ENCODE peak calls at places on chromosome 4, in nine cellular contexts. One of them, this sample, is unnamed.

GRCh38 chr4:169810325-169811323 is 52.9 kb upstream of the HPF1 start:
- DNase-seq in vagina: no peak
- DNase-seq in breast epithelium: no peak
- DNase-seq in stomach: no peak
- DNase-seq in K562: peak; percentile 73
- DNase-seq in transverse colon: peak; percentile 10
- DNase-seq in upper lobe of left lung: no peak
- DNase-seq in HCT116: peak; percentile 84
- DNase-seq in H1: no peak
- DNase-seq in this sample: peak; percentile 66

GRCh38 chr4:142656178-142656577 is 189.9 kb downstream of the INPP4B start:
- DNase-seq in vagina: no peak
- DNase-seq in breast epithelium: no peak
- DNase-seq in stomach: no peak
- DNase-seq in K562: no peak
- DNase-seq in transverse colon: no peak
- DNase-seq in upper lobe of left lung: no peak
- DNase-seq in HCT116: peak; percentile 13
- DNase-seq in H1: peak; percentile 57
- DNase-seq in this sample: no peak

GRCh38 chr4:52780206-52780605 is 29.0 kb upstream of the ERVMER34-1 start:
- DNase-seq in vagina: no peak
- DNase-seq in breast epithelium: no peak
- DNase-seq in stomach: no peak
- DNase-seq in K562: no peak
- DNase-seq in transverse colon: no peak
- DNase-seq in upper lobe of left lung: no peak
- DNase-seq in HCT116: no peak
- DNase-seq in H1: no peak
- DNase-seq in this sample: peak; percentile 47

GRCh38 chr4:147516133-147516532 is 35.2 kb downstream of the EDNRA start:
- DNase-seq in vagina: no peak
- DNase-seq in breast epithelium: no peak
- DNase-seq in stomach: no peak
- DNase-seq in K562: no peak
- DNase-seq in transverse colon: no peak
- DNase-seq in upper lobe of left lung: no peak
- DNase-seq in HCT116: no peak
- DNase-seq in H1: no peak
- DNase-seq in this sample: no peak

GRCh38 chr4:185304944-185305690 is 90.6 kb downstream of the LRP2BP start:
- DNase-seq in vagina: no peak
- DNase-seq in breast epithelium: no peak
- DNase-seq in stomach: no peak
- DNase-seq in K562: peak; percentile 52
- DNase-seq in transverse colon: peak; percentile 16
- DNase-seq in upper lobe of left lung: no peak
- DNase-seq in HCT116: no peak
- DNase-seq in H1: peak; percentile 57
- DNase-seq in this sample: no peak

GRCh38 chr4:86307432-86307831 is 52.4 kb downstream of the MAPK10 start:
- DNase-seq in vagina: no peak
- DNase-seq in breast epithelium: no peak
- DNase-seq in stomach: no peak
- DNase-seq in K562: no peak
- DNase-seq in transverse colon: no peak
- DNase-seq in upper lobe of left lung: no peak
- DNase-seq in HCT116: no peak
- DNase-seq in H1: no peak
- DNase-seq in this sample: no peak

GRCh38 chr4:182748949-182749348 is 168.2 kb downstream of the DCTD start:
- DNase-seq in vagina: no peak
- DNase-seq in breast epithelium: no peak
- DNase-seq in stomach: no peak
- DNase-seq in K562: no peak
- DNase-seq in transverse colon: no peak
- DNase-seq in upper lobe of left lung: no peak
- DNase-seq in HCT116: no peak
- DNase-seq in H1: no peak
- DNase-seq in this sample: no peak

GRCh38 chr4:89300490-89300889 is 7.1 kb downstream of the GPRIN3 start:
- DNase-seq in vagina: no peak
- DNase-seq in breast epithelium: no peak
- DNase-seq in stomach: no peak
- DNase-seq in K562: no peak
- DNase-seq in transverse colon: no peak
- DNase-seq in upper lobe of left lung: no peak
- DNase-seq in HCT116: no peak
- DNase-seq in H1: no peak
- DNase-seq in this sample: no peak

DNA sequence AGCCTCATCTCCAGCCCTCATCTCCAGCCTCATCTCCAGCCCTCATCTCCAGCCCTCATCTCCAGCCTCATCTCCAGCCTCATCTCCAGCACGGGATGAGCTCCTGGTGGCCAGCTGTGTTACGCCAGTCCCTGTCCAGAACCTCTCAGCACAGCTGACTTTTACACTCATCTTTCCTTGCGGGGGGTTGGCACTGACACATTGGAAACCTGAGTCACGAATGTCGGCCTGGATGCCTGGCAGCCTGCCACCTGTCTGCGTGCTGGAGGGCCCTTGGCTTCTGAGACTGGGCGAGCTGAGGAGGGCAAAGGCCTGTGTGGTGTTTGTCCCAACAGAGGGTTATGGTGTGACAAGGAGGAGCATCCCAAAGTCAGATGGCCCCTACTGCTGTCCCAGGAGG is 66.1 kb upstream of the HGFAC start:
- DNase-seq in vagina: no peak
- DNase-seq in breast epithelium: no peak
- DNase-seq in stomach: no peak
- DNase-seq in K562: no peak
- DNase-seq in transverse colon: no peak
- DNase-seq in upper lobe of left lung: peak; percentile 42
- DNase-seq in HCT116: no peak
- DNase-seq in H1: no peak
- DNase-seq in this sample: no peak
- TF ChIP-seq POLR2AphosphoS5 in vagina: no peak
- TF ChIP-seq POLR2AphosphoS5 in breast epithelium: no peak
- TF ChIP-seq POLR2AphosphoS5 in stomach: no peak
- TF ChIP-seq POLR2AphosphoS5 in K562: no peak
- TF ChIP-seq POLR2AphosphoS5 in transverse colon: no peak
- TF ChIP-seq POLR2AphosphoS5 in upper lobe of left lung: no peak
- TF ChIP-seq POLR2AphosphoS5 in HCT116: no peak
- TF ChIP-seq POLR2AphosphoS5 in H1: no peak
- TF ChIP-seq POLR2AphosphoS5 in this sample: no peak

GRCh38 chr4:130336585-130337217 is 1240.7 kb downstream of the C4orf33 start:
- DNase-seq in vagina: no peak
- DNase-seq in breast epithelium: no peak
- DNase-seq in stomach: no peak
- DNase-seq in K562: no peak
- DNase-seq in transverse colon: no peak
- DNase-seq in upper lobe of left lung: no peak
- DNase-seq in HCT116: peak; percentile 26
- DNase-seq in H1: no peak
- DNase-seq in this sample: no peak

GRCh38 chr4:130333241-130333759 is 1237.3 kb downstream of the C4orf33 start:
- DNase-seq in vagina: no peak
- DNase-seq in breast epithelium: no peak
- DNase-seq in stomach: no peak
- DNase-seq in K562: no peak
- DNase-seq in transverse colon: no peak
- DNase-seq in upper lobe of left lung: no peak
- DNase-seq in HCT116: no peak
- DNase-seq in H1: no peak
- DNase-seq in this sample: no peak

DNA sequence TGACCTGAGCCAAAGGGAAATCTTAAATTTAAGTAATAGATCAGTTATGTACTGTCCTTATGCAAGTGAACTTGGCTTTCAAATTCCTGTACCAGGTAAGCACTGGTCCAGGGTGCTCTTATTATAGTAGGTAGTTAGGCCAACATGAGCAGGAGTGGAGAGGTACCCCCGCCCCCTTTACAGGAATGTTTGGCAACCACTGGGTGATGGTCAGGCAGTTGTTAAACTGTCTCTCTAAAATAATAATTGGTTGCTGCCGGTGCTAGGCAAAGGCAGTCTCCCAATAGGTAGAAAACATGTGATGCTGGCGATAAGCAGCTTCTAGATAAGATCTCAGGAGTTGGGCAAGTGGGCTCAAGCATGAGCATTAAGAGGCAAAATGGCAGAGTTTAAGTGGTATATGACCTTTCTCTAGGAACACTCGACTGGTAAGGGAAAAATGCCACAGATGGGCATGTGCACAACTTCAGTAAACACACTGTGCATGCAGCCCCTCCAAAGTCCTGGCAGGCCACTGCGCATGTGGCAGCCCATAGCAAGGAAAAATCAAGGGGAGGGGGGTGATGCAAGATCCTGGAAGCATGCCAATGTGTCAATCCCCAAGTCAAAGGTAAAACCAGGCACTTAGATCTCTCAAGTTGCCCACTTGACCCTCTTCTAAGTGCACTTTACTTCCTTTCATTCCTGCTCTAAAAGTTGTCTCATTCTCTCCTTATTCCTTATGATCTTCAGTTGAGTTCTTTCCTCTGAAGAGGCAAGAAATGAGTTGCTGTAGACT is 1239.7 kb downstream of the C4orf33 start:
- DNase-seq in vagina: no peak
- DNase-seq in breast epithelium: no peak
- DNase-seq in stomach: no peak
- DNase-seq in K562: no peak
- DNase-seq in transverse colon: no peak
- DNase-seq in upper lobe of left lung: no peak
- DNase-seq in HCT116: no peak
- DNase-seq in H1: no peak
- DNase-seq in this sample: no peak
- H3K4me1 ChIP-seq in vagina: no peaks in the 10 kb centered on the region
- H3K4me1 ChIP-seq in breast epithelium: no peaks in the 10 kb centered on the region
- H3K4me1 ChIP-seq in stomach: no peaks in the 10 kb centered on the region
- H3K4me1 ChIP-seq in K562: no peaks in the 10 kb centered on the region
- H3K4me1 ChIP-seq in transverse colon: no peaks in the 10 kb centered on the region
- H3K4me1 ChIP-seq in upper lobe of left lung: no peaks in the 10 kb centered on the region
- H3K4me1 ChIP-seq in HCT116: no peaks in the 10 kb centered on the region
- H3K4me1 ChIP-seq in H1: no peaks in the 10 kb centered on the region
- H3K4me1 ChIP-seq in this sample: no peaks in the 10 kb centered on the region

GRCh38 chr4:98928131-98928504 is 815 bp downstream of the EIF4E start:
- DNase-seq in vagina: no peak
- DNase-seq in breast epithelium: peak; percentile 56
- DNase-seq in stomach: peak; percentile 65
- DNase-seq in K562: peak; percentile 93
- DNase-seq in transverse colon: peak; percentile 75
- DNase-seq in upper lobe of left lung: no peak
- DNase-seq in HCT116: peak; percentile 64
- DNase-seq in H1: no peak
- DNase-seq in this sample: peak; percentile 79

GRCh38 chr4:98930311-98930865 is 1.5 kb upstream of the EIF4E start:
- DNase-seq in vagina: no peak
- DNase-seq in breast epithelium: no peak
- DNase-seq in stomach: no peak
- DNase-seq in K562: no peak
- DNase-seq in transverse colon: no peak
- DNase-seq in upper lobe of left lung: no peak
- DNase-seq in HCT116: no peak
- DNase-seq in H1: no peak
- DNase-seq in this sample: no peak

GRCh38 chr4:98929341-98930267 is 671 bp upstream of the EIF4E start:
- DNase-seq in vagina: no peak
- DNase-seq in breast epithelium: peak; percentile 54
- DNase-seq in stomach: peak; percentile 71
- DNase-seq in K562: peak; percentile 89
- DNase-seq in transverse colon: peak; percentile 75
- DNase-seq in upper lobe of left lung: peak; percentile 68
- DNase-seq in HCT116: peak; percentile 94
- DNase-seq in H1: peak; percentile 54
- DNase-seq in this sample: peak; percentile 33

GRCh38 chr4:98932539-98932938 is 3.6 kb upstream of the EIF4E start:
- DNase-seq in vagina: no peak
- DNase-seq in breast epithelium: no peak
- DNase-seq in stomach: no peak
- DNase-seq in K562: no peak
- DNase-seq in transverse colon: no peak
- DNase-seq in upper lobe of left lung: no peak
- DNase-seq in HCT116: no peak
- DNase-seq in H1: no peak
- DNase-seq in this sample: no peak

DNA sequence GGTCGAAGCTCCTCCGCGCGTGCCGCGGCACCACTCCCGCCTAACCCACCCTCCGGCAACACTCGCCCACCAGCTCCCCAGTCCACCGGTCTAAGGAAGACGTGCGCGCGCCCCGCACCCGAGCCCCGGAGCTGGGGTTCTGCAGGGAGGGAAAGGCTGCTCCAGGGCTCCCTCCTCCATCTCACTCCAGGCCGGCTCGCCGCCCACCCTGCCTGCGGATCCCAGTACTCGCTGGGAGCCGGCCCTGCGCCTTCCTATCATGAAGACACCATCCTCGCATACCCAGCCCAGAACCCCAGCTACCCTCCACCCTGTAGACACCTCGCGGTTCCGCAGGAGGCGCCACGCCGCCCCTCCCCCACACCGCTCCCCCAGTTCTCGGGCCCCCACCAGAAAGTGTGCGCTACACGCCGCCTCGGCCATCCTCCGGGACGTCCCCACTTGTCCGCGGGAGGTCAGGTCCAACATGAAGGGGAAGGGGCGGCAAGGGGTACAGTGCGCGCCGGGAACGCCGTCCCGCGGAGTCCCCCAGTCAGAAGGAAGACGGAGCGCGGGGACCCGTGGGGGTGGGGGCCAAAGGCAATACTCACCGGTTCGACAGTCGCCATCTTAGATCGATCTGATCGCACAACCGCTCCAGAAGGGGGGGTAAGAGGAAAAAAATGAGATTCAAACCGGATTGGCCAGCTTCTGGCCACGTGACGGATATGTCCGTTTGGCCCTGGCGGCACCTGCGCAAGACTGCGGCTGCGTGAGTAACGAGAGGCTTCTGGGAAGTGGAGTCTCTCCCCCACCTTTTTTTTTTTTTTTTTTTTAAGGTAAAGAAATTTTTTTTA is at the start of gene EIF4E:
- DNase-seq in vagina: peak; percentile 97
- DNase-seq in breast epithelium: peak; percentile 98
- DNase-seq in stomach: peak; percentile 98
- DNase-seq in K562: peak; percentile 99
- DNase-seq in transverse colon: peak; percentile 98
- DNase-seq in upper lobe of left lung: peak; percentile 95
- DNase-seq in HCT116: peak; percentile 99
- DNase-seq in H1: peak; percentile 90
- DNase-seq in this sample: peak; percentile 97
- TF ChIP-seq POLR2A in vagina: no peak
- TF ChIP-seq POLR2A in breast epithelium: no peak
- TF ChIP-seq POLR2A in stomach: no peak
- TF ChIP-seq POLR2A in K562: peak; percentile 92
- TF ChIP-seq POLR2A in transverse colon: no peak
- TF ChIP-seq POLR2A in upper lobe of left lung: no peak
- TF ChIP-seq POLR2A in HCT116: peak; percentile 32
- TF ChIP-seq POLR2A in H1: peak; percentile 42
- TF ChIP-seq POLR2A in this sample: peak; percentile 35

DNA sequence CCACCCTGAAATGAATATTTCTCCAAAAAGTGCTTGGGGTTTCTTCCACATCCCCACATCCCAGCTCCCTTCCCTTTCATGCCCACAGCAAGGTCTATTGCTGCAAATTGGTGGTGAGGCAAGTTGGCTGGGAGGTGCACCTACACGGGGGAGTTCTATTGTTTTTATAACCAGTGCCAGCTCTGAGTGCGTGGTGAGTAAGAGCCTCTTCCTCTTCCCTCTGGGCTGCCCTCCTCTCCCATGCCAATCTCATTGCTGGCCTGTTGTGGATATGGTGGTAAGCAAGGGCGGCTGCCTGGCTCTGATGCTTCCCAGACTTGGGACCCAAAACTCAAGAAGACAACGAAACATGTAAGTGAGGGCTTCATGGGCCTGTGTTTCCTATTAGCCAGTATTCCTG is 204.3 kb downstream of the SHROOM3 start:
- DNase-seq in vagina: no peak
- DNase-seq in breast epithelium: no peak
- DNase-seq in stomach: no peak
- DNase-seq in K562: no peak
- DNase-seq in transverse colon: no peak
- DNase-seq in upper lobe of left lung: no peak
- DNase-seq in HCT116: no peak
- DNase-seq in H1: no peak
- DNase-seq in this sample: no peak
- TF ChIP-seq POLR2AphosphoS5 in vagina: no peak
- TF ChIP-seq POLR2AphosphoS5 in breast epithelium: peak; percentile 15
- TF ChIP-seq POLR2AphosphoS5 in stomach: no peak
- TF ChIP-seq POLR2AphosphoS5 in K562: no peak
- TF ChIP-seq POLR2AphosphoS5 in transverse colon: no peak
- TF ChIP-seq POLR2AphosphoS5 in upper lobe of left lung: no peak
- TF ChIP-seq POLR2AphosphoS5 in HCT116: no peak
- TF ChIP-seq POLR2AphosphoS5 in H1: no peak
- TF ChIP-seq POLR2AphosphoS5 in this sample: no peak